ENCODE peak calls at places on chromosomes 6 and 20, in five cellular contexts. X, P, E, C and U are unnamed samples.

GRCh38 chr20:38873050-38873581 is 53.1 kb upstream of the FAM83D start:
- DNase-seq in X (peak; percentile 91), P (no peak), E (peak; percentile 51), C (no peak), U (peak; percentile 57)

GRCh38 chr6:2102316-2102883 is 143.0 kb downstream of the GMDS start:
- DNase-seq in X (no peak), P (no peak), E (no peak), C (no peak), U (no peak)

GRCh38 chr6:26064619-26065257 is 22.5 kb upstream of the HFE start:
- DNase-seq in X (no peak), P (no peak), E (no peak), C (peak; percentile 68), U (no peak)

GRCh38 chr6:138242987-138243592 is 24.8 kb upstream of the PBOV1 start:
- DNase-seq in X (no peak), P (no peak), E (no peak), C (no peak), U (no peak)

GRCh38 chr20:47749367-47749766 is 35.9 kb downstream of the SULF2 start:
- DNase-seq in X (no peak), P (no peak), E (no peak), C (no peak), U (no peak)

GRCh38 chr20:60365882-60366281 is 407.7 kb downstream of the CDH26 start:
- DNase-seq in X (no peak), P (no peak), E (no peak), C (no peak), U (no peak)

GRCh38 chr20:36591854-36592641 is 13.5 kb upstream of the RAB5IF start:
- DNase-seq in X (no peak), P (no peak), E (no peak), C (peak; percentile 73), U (no peak)

GRCh38 chr20:13147071-13147961 is 73.8 kb upstream of the ISM1 start:
- DNase-seq in X (no peak), P (no peak), E (no peak), C (no peak), U (no peak)

GRCh38 chr6:112086744-112087135 is 542 bp downstream of the TUBE1 start:
- DNase-seq in X (peak; percentile 3), P (no peak), E (no peak), C (peak; percentile 52), U (no peak)

GRCh38 chr6:154842828-154843227 is 109.6 kb downstream of the SCAF8 start:
- DNase-seq in X (no peak), P (no peak), E (no peak), C (no peak), U (no peak)

GRCh38 chr6:84046755-84047154 is 13.2 kb downstream of the MRAP2 start:
- DNase-seq in X (no peak), P (no peak), E (no peak), C (no peak), U (no peak)

GRCh38 chr6:117444600-117444999 is 18.9 kb upstream of the ROS1 start:
- DNase-seq in X (no peak), P (no peak), E (no peak), C (no peak), U (no peak)

GRCh38 chr6:155395339-155395738 is 60.3 kb downstream of the NOX3 start:
- DNase-seq in X (no peak), P (no peak), E (no peak), C (no peak), U (no peak)

GRCh38 chr6:23325065-23325464 is 755.7 kb downstream of the HDGFL1 start:
- DNase-seq in X (no peak), P (no peak), E (no peak), C (no peak), U (no peak)
- TF ChIP-seq POLR2AphosphoS5 in X (no peak), P (no peak), E (no peak), C (no peak), U (no peak)

GRCh38 chr6:35719830-35720733 is 16.8 kb upstream of the ARMC12 start:
- DNase-seq in X (peak; percentile 70), P (peak; percentile 69), E (peak; percentile 64), C (no peak), U (peak; percentile 64)
- TF ChIP-seq POLR2A in X (no peak), P (no peak), E (no peak), C (no peak), U (no peak)

GRCh38 chr20:63844384-63845025 is 13.4 kb upstream of the ZBTB46 start:
- DNase-seq in X (no peak), P (no peak), E (no peak), C (no peak), U (no peak)

GRCh38 chr20:63848003-63848911 is 13.0 kb upstream of the ABHD16B start:
- DNase-seq in X (no peak), P (peak; percentile 82), E (no peak), C (no peak), U (no peak)

GRCh38 chr20:63847374-63848002 is 13.8 kb upstream of the ABHD16B start:
- DNase-seq in X (no peak), P (peak; percentile 75), E (no peak), C (no peak), U (no peak)

GRCh38 chr20:63846938-63847373 is 14.3 kb upstream of the ABHD16B start:
- DNase-seq in X (no peak), P (no peak), E (no peak), C (no peak), U (no peak)

DNA sequence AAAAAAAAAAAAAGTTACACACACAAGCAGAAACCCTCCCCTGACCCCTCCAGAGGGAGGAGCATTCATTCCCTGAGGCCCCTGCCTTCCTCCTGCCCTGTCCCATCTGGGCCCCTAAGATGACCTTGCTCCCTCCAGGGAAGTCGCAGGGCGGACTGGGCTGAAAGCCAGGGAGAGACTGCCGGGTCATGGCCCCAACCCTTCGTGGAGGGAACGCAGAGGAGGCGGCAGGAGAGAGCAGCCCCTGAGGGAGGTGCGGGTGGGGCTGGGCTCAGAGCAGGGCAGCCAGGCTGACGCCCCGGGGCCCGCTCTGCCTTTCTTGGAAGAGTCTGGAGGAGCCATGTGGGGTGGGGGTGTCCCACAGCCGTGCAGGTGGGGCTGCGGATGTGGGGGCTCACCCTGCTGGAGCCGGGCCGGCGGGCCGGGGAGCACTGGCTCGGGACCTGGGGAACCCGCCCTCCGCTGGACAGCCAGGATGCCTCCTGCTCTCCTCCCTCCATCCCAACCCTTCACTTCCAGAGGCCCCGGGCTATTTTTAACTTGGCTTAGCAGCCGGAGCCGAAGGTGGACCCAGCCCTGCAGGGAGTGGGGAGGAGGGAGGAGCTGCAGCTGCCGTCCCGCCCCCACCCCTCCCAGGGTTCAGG is 15.0 kb upstream of the ABHD16B start:
- DNase-seq in X (no peak), P (peak; percentile 80), E (no peak), C (peak; percentile 75), U (no peak)
- TF ChIP-seq TAF1 in X (no peak), P (no peak), E (no peak), C (peak; percentile 30), U (no peak)

GRCh38 chr6:166900130-166900708 is 56.1 kb downstream of the RNASET2 start:
- DNase-seq in X (no peak), P (no peak), E (no peak), C (no peak), U (no peak)
- TF ChIP-seq POLR2AphosphoS5 in X (no peak), P (no peak), E (no peak), C (no peak), U (no peak)

GRCh38 chr6:53064726-53065265 is 408 bp upstream of the FBXO9 start:
- DNase-seq in X (peak; percentile 91), P (peak; percentile 89), E (peak; percentile 78), C (peak; percentile 98), U (peak; percentile 77)
- TF ChIP-seq POLR2A in X (no peak), P (no peak), E (no peak), C (no peak), U (no peak)

GRCh38 chr20:3082306-3082951 is 2.1 kb downstream of the AVP start:
- DNase-seq in X (no peak), P (no peak), E (no peak), C (no peak), U (no peak)

GRCh38 chr20:3084986-3085360 is 449 bp upstream of the AVP start:
- DNase-seq in X (no peak), P (no peak), E (no peak), C (no peak), U (no peak)

GRCh38 chr20:3082955-3083952 is 1.3 kb downstream of the AVP start:
- DNase-seq in X (no peak), P (peak; percentile 74), E (no peak), C (peak; percentile 26), U (no peak)

GRCh38 chr20:3085571-3086072 is 1.1 kb upstream of the AVP start:
- DNase-seq in X (no peak), P (no peak), E (no peak), C (no peak), U (no peak)

DNA sequence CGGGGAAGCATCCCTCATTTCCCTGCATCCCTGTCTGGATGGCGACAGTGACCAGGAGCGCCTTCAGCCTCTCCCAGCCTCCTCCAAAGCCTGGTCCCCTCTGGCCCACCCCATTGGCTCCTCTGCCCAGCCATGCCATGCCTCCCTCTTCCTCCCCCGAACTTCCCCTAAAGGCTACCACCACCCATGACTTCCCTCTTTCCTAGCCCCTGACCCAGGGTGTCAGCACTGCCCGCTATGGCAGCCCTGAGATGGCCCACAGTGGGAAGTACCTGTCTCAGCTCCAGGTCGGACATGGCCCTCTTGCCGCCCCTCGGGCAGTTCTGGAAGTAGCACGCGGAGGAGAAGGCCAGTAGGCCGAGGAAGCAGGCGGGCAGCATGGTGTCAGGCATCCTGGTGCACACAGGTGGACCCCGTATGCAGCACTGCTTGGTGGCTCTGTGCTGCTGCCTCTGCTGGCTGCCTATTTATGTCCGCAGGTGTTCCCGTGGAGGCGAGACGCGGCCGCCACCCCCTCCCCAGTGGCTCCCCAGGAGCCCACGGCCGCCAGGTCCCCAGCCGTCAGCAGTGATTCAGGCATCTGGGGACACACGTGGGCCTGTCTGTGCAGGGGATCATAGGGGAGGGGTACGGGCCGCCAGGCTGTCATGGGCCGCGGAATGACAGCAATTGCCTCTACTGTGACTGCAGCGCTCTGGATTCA is at the start of gene AVP:
- DNase-seq in X (no peak), P (no peak), E (no peak), C (no peak), U (no peak)
- TF ChIP-seq TAF1 in X (no peak), P (no peak), E (no peak), C (no peak), U (no peak)

GRCh38 chr20:8043687-8044278 is 24.2 kb upstream of the TMX4 start:
- DNase-seq in X (no peak), P (no peak), E (peak; percentile 14), C (peak; percentile 81), U (no peak)
- TF ChIP-seq POLR2AphosphoS5 in X (no peak), P (no peak), E (no peak), C (no peak), U (no peak)

GRCh38 chr20:45121388-45121787 is 2.9 kb downstream of the WFDC12 start:
- DNase-seq in X (no peak), P (no peak), E (no peak), C (no peak), U (no peak)

GRCh38 chr20:45128066-45128465 is 3.8 kb upstream of the WFDC12 start:
- DNase-seq in X (no peak), P (no peak), E (no peak), C (no peak), U (no peak)

GRCh38 chr20:45119556-45120266 is 4.6 kb downstream of the WFDC12 start:
- DNase-seq in X (no peak), P (no peak), E (no peak), C (no peak), U (no peak)

GRCh38 chr20:45124365-45124764 is at the start of gene WFDC12:
- DNase-seq in X (no peak), P (no peak), E (no peak), C (no peak), U (no peak)
- TF ChIP-seq POLR2A in X (no peak), P (no peak), E (no peak), C (no peak), U (no peak)